ENCODE peak calls at places on chromosomes 4 and X, in six cellular contexts. G is IMR-90, L is ovary, U is transverse colon, Q is tibial nerve, C is sigmoid colon. W is an unnamed sample.

GRCh38 chr4:99868126-99868596 is 26.1 kb downstream of the LAMTOR3 start:
- DNase-seq in Q (no peak), C (no peak), G (peak; percentile 25), L (no peak), U (no peak), W (no peak)

GRCh38 chr4:119693127-119693526 is 64.5 kb upstream of the PDE5A start:
- DNase-seq in U (no peak), Q (no peak), L (no peak), C (no peak), G (peak; percentile 55), W (peak; percentile 15)

GRCh38 chr4:61462451-61463326 is 262.6 kb downstream of the ADGRL3 start:
- DNase-seq in L (no peak), G (peak; percentile 52), U (no peak), Q (no peak), C (no peak), W (no peak)

GRCh38 chrX:3362956-3363355 is 16.5 kb upstream of the MXRA5 start:
- DNase-seq in G (no peak), Q (no peak), C (no peak), U (no peak), L (no peak), W (no peak)

GRCh38 chr4:119597377-119597776 is 31.2 kb downstream of the PDE5A start:
- DNase-seq in C (no peak), U (no peak), L (no peak), G (peak; percentile 48), Q (no peak), W (no peak)

GRCh38 chr4:140427919-140428471 is 547 bp upstream of the CLGN start:
- DNase-seq in U (no peak), C (no peak), G (peak; percentile 23), L (no peak), Q (no peak), W (no peak)

GRCh38 chrX:42422961-42423360 is 355.0 kb downstream of the PPP1R2C start:
- DNase-seq in L (no peak), Q (no peak), G (no peak), C (no peak), U (no peak), W (no peak)

GRCh38 chr4:40243390-40243948 is 46.6 kb downstream of the RHOH start:
- DNase-seq in U (no peak), C (no peak), Q (no peak), L (no peak), G (no peak), W (no peak)

GRCh38 chrX:14029425-14030247 is at the start of gene GEMIN8:
- DNase-seq in G (peak; percentile 91), U (peak; percentile 91), C (peak; percentile 94), L (peak; percentile 96), Q (peak; percentile 54), W (peak; percentile 91)

GRCh38 chrX:12972239-12972638 is 2.7 kb upstream of the TMSB4X start:
- DNase-seq in U (no peak), G (no peak), L (no peak), Q (no peak), C (no peak), W (no peak)

GRCh38 chr4:112885897-112886296 is 163.6 kb upstream of the ANK2 start:
- DNase-seq in U (no peak), Q (no peak), C (no peak), G (no peak), L (no peak), W (no peak)

GRCh38 chrX:8067754-8068469 is 103.2 kb downstream of the VCX2 start:
- DNase-seq in C (no peak), G (peak; percentile 28), U (no peak), L (no peak), Q (no peak), W (no peak)

GRCh38 chrX:47620303-47620685 is 637 bp upstream of the SYN1 start:
- DNase-seq in G (no peak), Q (no peak), L (no peak), U (no peak), C (no peak), W (no peak)

GRCh38 chr4:56821394-56822263 is at the start of gene SPINK2:
- DNase-seq in C (no peak), G (no peak), Q (no peak), L (no peak), U (peak; percentile 63), W (no peak)

GRCh38 chr4:124868495-124868894 is 156.0 kb upstream of the ANKRD50 start:
- DNase-seq in G (no peak), C (no peak), U (no peak), Q (no peak), L (no peak), W (no peak)

GRCh38 chrX:84248226-84248625 is 60.2 kb upstream of the RPS6KA6 start:
- DNase-seq in Q (no peak), C (no peak), U (no peak), L (no peak), G (peak; percentile 79), W (no peak)

GRCh38 chr4:113397114-113397701 is 347.8 kb downstream of the ANK2 start:
- DNase-seq in Q (no peak), C (no peak), G (peak; percentile 82), L (no peak), U (no peak), W (no peak)

GRCh38 chr4:22473268-22473667 is 42.6 kb downstream of the ADGRA3 start:
- DNase-seq in U (no peak), L (no peak), C (no peak), Q (no peak), G (peak; percentile 75), W (no peak)

GRCh38 chr4:111483375-111484169 is 661.7 kb upstream of the FAM241A start:
- DNase-seq in Q (no peak), G (no peak), C (peak; percentile 55), L (no peak), U (no peak), W (no peak)

GRCh38 chr4:80751200-80751599 is 279.3 kb upstream of the BMP3 start:
- DNase-seq in C (no peak), U (no peak), L (no peak), Q (no peak), G (no peak), W (no peak)

GRCh38 chr4:16237715-16238114 is 11.4 kb upstream of the TAPT1 start:
- DNase-seq in L (no peak), U (no peak), C (no peak), Q (no peak), G (no peak), W (no peak)

GRCh38 chrX:41265615-41266014 is 68.3 kb upstream of the DDX3X start:
- DNase-seq in G (peak; percentile 69), U (peak; percentile 41), Q (no peak), C (peak; percentile 83), L (peak; percentile 48), W (no peak)

GRCh38 chrX:71111141-71111843 is at the start of gene IL2RG:
- DNase-seq in C (no peak), G (no peak), Q (no peak), L (no peak), U (peak; percentile 72), W (no peak)

GRCh38 chr4:147853706-147854105 is 121.8 kb downstream of the ARHGAP10 start:
- DNase-seq in Q (no peak), L (no peak), C (no peak), U (no peak), G (peak; percentile 79), W (no peak)

GRCh38 chrX:71298119-71298518 is 3.4 kb upstream of the ITGB1BP2 start:
- DNase-seq in L (no peak), Q (no peak), U (no peak), C (no peak), G (no peak), W (no peak)

DNA sequence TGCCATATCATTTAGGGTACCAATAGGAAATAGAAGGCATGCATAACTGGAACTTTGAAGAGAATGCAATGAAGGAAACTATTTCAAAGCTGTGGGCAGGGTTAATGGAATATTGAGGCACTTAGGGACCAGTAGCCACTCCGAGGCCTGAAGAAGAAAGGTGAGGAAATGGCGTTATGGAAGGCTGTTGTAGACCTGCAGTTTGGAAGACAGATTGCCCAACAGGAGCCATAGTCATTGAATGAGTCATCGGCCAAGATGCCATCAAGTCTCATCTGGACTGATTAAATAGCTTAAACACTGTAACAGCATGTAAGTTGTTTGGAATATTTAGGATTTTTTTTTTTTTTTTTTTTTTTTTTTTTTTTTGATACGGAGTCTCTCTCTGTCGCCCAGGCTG is 11.6 kb downstream of the CXCL13 start:
- DNase-seq in U (no peak), G (no peak), Q (no peak), C (no peak), L (no peak), W (no peak)
- H3K4me1 ChIP-seq in U (peaks cover 4% of the 10 kb centered on the region), G (no peaks in the 10 kb centered on the region), Q (no peaks in the 10 kb centered on the region), C (no peaks in the 10 kb centered on the region), L (no peaks in the 10 kb centered on the region), W (no peaks in the 10 kb centered on the region)

GRCh38 chr4:88291003-88291402 is 6.6 kb upstream of the PPM1K start:
- DNase-seq in G (peak; percentile 14), C (no peak), U (no peak), Q (no peak), L (no peak), W (no peak)
- TF ChIP-seq POLR2A in G (no peak), C (no peak), U (no peak), Q (no peak), L (peak; percentile 49), W (no peak)

DNA sequence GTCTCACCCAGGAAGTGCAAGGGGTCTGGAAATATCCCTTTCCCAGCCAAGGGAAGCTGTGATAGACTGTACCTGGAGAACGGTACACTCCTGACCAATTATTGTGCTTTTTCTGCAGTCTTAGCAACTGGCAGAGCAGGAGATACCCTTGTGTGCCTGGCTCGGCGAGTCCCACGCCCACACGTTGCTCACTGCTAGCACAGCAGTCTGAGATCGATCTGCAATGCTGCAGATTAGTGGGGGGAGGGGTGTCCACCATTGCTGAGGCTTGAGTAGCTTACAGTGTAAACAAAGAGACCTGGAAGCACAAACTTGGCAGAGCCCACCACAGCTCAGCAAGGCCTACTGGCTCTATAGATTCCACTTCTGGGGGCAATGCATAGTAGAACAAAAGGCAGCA is 138.5 kb downstream of the CHRDL1 start:
- DNase-seq in U (no peak), G (no peak), C (no peak), L (no peak), Q (no peak), W (no peak)
- H3K4me3 ChIP-seq in U (no peak overlapping the region), G (no peak overlapping the region), C (no peak overlapping the region), L (no peak overlapping the region), Q (no peak overlapping the region), W (no peak overlapping the region)

GRCh38 chr4:115986573-115986972 is 873.2 kb upstream of the NDST4 start:
- DNase-seq in L (no peak), G (no peak), Q (no peak), U (no peak), C (no peak), W (no peak)
- H3K4me1 ChIP-seq in L (no peaks in the 10 kb centered on the region), G (no peaks in the 10 kb centered on the region), Q (no peaks in the 10 kb centered on the region), U (no peaks in the 10 kb centered on the region), C (no peaks in the 10 kb centered on the region), W (no peaks in the 10 kb centered on the region)

W was measured in heart left ventricle.